ENCODE peak calls at places on chromosomes 6 and 20, in five cellular contexts. S, W, Y, E and J are unnamed samples. For H3K4me1, the result is how much of the 10 kb centered on the place peaks cover.

GRCh38 chr20:44715495-44716308 is 533 bp downstream of the CCN5 start:
- DNase-seq in S (no peak), W (no peak), Y (no peak), E (no peak), J (no peak)

GRCh38 chr6:121334299-121335104 is at the start of gene TBC1D32:
- DNase-seq in S (peak), W (peak), Y (peak), E (peak), J (peak)

GRCh38 chr6:19988555-19988954 is 151.4 kb downstream of the ID4 start:
- DNase-seq in S (no peak), W (no peak), Y (no peak), E (no peak), J (no peak)

GRCh38 chr20:16902657-16903056 is 154.5 kb downstream of the OTOR start:
- DNase-seq in S (no peak), W (no peak), Y (no peak), E (no peak), J (no peak)

GRCh38 chr6:46129301-46129633 is 522 bp upstream of the ENPP4 start:
- DNase-seq in S (no peak), W (no peak), Y (no peak), E (no peak), J (peak)

GRCh38 chr20:3316131-3316530 is 77.1 kb upstream of the SLC4A11 start:
- DNase-seq in S (peak), W (no peak), Y (no peak), E (no peak), J (no peak)

GRCh38 chr20:32067234-32067821 is 15.3 kb downstream of the HCK start:
- DNase-seq in S (no peak), W (no peak), Y (no peak), E (no peak), J (peak)

GRCh38 chr20:36472656-36473071 is 68.7 kb upstream of the MYL9 start:
- DNase-seq in S (no peak), W (peak), Y (peak), E (peak), J (no peak)

GRCh38 chr20:35947489-35947888 is 6.8 kb downstream of the SCAND1 start:
- DNase-seq in S (no peak), W (peak), Y (no peak), E (no peak), J (peak)

GRCh38 chr20:43915209-43916072 is 789 bp downstream of the TOX2 start:
- DNase-seq in S (no peak), W (no peak), Y (peak), E (no peak), J (no peak)

GRCh38 chr6:105753184-105754097 is 332.7 kb upstream of the PRDM1 start:
- DNase-seq in S (no peak), W (no peak), Y (no peak), E (peak), J (no peak)

GRCh38 chr6:26215200-26216014 is 128.2 kb downstream of the HFE start:
- DNase-seq in S (no peak), W (no peak), Y (no peak), E (no peak), J (peak)

GRCh38 chr20:36408219-36408618 is 102.1 kb downstream of the DLGAP4 start:
- DNase-seq in S (no peak), W (peak), Y (no peak), E (peak), J (no peak)

GRCh38 chr6:61606500-61606899 is 679.5 kb downstream of the KHDRBS2 start:
- DNase-seq in S (no peak), W (no peak), Y (no peak), E (no peak), J (no peak)

GRCh38 chr6:44733868-44734267 is 346.4 kb downstream of the CDC5L start:
- DNase-seq in S (peak), W (peak), Y (no peak), E (no peak), J (no peak)

GRCh38 chr6:53938810-53939209 is 144.0 kb downstream of the LRRC1 start:
- DNase-seq in S (no peak), W (no peak), Y (no peak), E (no peak), J (no peak)

GRCh38 chr6:18324708-18325047 is 60.3 kb upstream of the DEK start:
- DNase-seq in S (no peak), W (no peak), Y (no peak), E (no peak), J (peak)

GRCh38 chr6:18328549-18328922 is 58.6 kb upstream of the RNF144B start:
- DNase-seq in S (no peak), W (peak), Y (no peak), E (no peak), J (peak)

GRCh38 chr6:18327621-18328548 is 59.3 kb upstream of the RNF144B start:
- DNase-seq in S (no peak), W (peak), Y (no peak), E (peak), J (peak)

GRCh38 chr6:18326001-18326400 is 61.1 kb upstream of the RNF144B start:
- DNase-seq in S (no peak), W (no peak), Y (no peak), E (no peak), J (no peak)

DNA sequence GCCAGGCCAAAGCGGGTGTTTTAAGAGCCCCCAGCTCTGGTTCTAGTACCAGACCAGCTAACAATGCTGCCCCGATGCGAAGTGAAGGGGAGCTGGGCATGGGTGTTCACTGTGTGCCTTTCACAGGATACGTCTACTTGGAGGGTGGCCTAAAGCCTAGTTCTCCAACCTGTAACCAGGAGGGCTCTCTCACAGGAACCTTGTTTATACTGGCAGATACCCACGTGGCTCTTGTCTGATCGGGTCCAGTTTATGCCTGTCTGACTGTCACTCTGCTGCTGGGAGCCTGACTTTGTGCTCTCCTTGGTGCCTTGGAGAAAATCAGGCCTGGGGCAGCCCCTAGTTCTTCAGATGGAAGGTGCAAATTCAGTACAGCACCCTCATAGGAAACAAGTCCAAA is 60.2 kb upstream of the RNF144B start:
- DNase-seq in S (no peak), W (no peak), Y (no peak), E (no peak), J (no peak)
- H3K4me1 ChIP-seq in S (under half), W (under half), Y (under half), E (under half), J (half or more)

GRCh38 chr6:41746068-41746467 is 1.1 kb downstream of the PGC start:
- DNase-seq in S (no peak), W (no peak), Y (no peak), E (no peak), J (no peak)

GRCh38 chr6:41741625-41742490 is 5.3 kb downstream of the PGC start:
- DNase-seq in S (no peak), W (no peak), Y (no peak), E (peak), J (no peak)

GRCh38 chr6:41744236-41744787 is 2.9 kb downstream of the PGC start:
- DNase-seq in S (no peak), W (no peak), Y (no peak), E (peak), J (no peak)

GRCh38 chr6:41740366-41741162 is 5.2 kb upstream of the TFEB start:
- DNase-seq in S (no peak), W (no peak), Y (no peak), E (peak), J (no peak)

GRCh38 chr6:41743406-41744235 is 3.6 kb downstream of the PGC start:
- DNase-seq in S (no peak), W (no peak), Y (no peak), E (peak), J (no peak)
- H3K4me1 ChIP-seq in S (under half), W (under half), Y (under half), E (under half), J (under half)

GRCh38 chr20:46087161-46087560 is 2.6 kb downstream of the NCOA5 start:
- DNase-seq in S (no peak), W (no peak), Y (no peak), E (no peak), J (peak)
- H3K4me1 ChIP-seq in S (under half), W (half or more), Y (under half), E (half or more), J (under half)

DNA sequence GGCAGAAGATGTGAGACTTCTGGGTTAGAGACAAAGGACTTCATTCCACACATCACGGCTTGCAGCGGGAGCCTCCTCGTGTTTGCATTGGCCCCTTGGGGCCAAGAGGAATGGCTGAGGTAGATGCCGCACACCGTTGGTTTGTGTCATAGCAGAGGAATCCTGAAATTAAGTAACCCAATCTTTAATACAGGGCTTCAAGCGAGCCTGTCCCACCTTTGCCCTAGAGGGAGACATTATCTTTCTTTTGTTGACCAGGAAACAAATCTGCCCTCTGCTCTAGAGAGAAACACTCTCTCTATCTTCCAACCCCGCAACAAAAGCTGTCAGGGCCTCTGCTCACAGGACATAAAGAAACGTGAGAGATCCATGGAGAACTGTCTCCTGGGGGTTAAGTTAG is 277.6 kb upstream of the ZFP64 start:
- DNase-seq in S (no peak), W (no peak), Y (no peak), E (no peak), J (no peak)
- H3K4me1 ChIP-seq in S (under half), W (under half), Y (under half), E (under half), J (under half)

GRCh38 chr6:52645976-52646375 is 24.9 kb upstream of the TMEM14A start:
- DNase-seq in S (no peak), W (no peak), Y (no peak), E (no peak), J (no peak)
- H3K4me1 ChIP-seq in S (under half), W (under half), Y (under half), E (under half), J (under half)

GRCh38 chr6:30901436-30901835 is 6.6 kb upstream of the GTF2H4 start:
- DNase-seq in S (no peak), W (no peak), Y (no peak), E (no peak), J (no peak)
- H3K4me1 ChIP-seq in S (under half), W (under half), Y (under half), E (under half), J (under half)

GRCh38 chr6:136335736-136336362 is 46.2 kb upstream of the BCLAF1 start:
- DNase-seq in S (no peak), W (no peak), Y (no peak), E (no peak), J (no peak)
- H3K4me1 ChIP-seq in S (under half), W (under half), Y (under half), E (under half), J (under half)

DNA sequence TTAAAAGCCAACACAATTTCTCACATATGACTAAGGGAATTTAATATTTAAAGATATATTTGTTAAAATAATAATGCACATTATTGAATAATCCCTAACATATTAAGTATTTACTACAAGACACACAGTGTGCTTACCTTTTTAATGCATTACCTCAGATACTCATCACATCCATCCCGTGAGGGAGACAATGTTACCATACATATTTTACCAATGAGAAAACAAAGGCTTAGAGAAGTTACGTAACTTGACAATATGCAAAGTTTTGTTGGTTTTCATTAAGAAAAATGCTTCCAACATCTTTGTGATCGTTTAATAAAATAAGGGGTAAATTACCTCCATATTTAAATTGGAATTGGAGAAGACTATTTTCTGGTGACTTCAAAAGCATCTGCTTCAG is 4.3 kb downstream of the IFNGR1 start:
- DNase-seq in S (no peak), W (no peak), Y (no peak), E (no peak), J (no peak)
- H3K4me1 ChIP-seq in S (under half), W (half or more), Y (under half), E (half or more), J (under half)